ENCODE peak calls at places on chromosome 1, in five cellular contexts. D is fibroblast of gingiva, O is mammary epithelial cell, U is NCI-H1930, Y is fibroblast of lung. T is an unnamed sample.

GRCh38 chr1:79561521-79561978 is 555.0 kb upstream of the ADGRL4 start:
- DNase-seq in D (no peak), O (no peak), U (no peak), Y (no peak), T (no peak)

GRCh38 chr1:109067883-109068282 is 7.9 kb downstream of the TAF13 start:
- DNase-seq in D (no peak), O (no peak), U (no peak), Y (no peak), T (no peak)

GRCh38 chr1:157963713-157964112 is 29.7 kb upstream of the KIRREL1 start:
- DNase-seq in D (peak), O (peak), U (no peak), Y (peak), T (peak)

GRCh38 chr1:205580923-205581180 is 51.0 kb downstream of the ELK4 start:
- DNase-seq in D (no peak), O (no peak), U (no peak), Y (no peak), T (no peak)

GRCh38 chr1:11845641-11846335 is 1.8 kb downstream of the NPPA start:
- DNase-seq in D (no peak), O (peak), U (no peak), Y (no peak), T (no peak)

GRCh38 chr1:47598357-47598756 is 160.5 kb downstream of the FOXD2 start:
- DNase-seq in D (no peak), O (no peak), U (no peak), Y (no peak), T (no peak)

GRCh38 chr1:153395776-153396175 is 4.9 kb upstream of the S100A8 start:
- DNase-seq in D (no peak), O (no peak), U (no peak), Y (no peak), T (no peak)

GRCh38 chr1:1433804-1434130 is 1.7 kb upstream of the VWA1 start:
- DNase-seq in D (no peak), O (peak), U (no peak), Y (peak), T (no peak)

GRCh38 chr1:219041141-219041540 is 132.5 kb upstream of the LYPLAL1 start:
- DNase-seq in D (peak), O (peak), U (no peak), Y (peak), T (peak)